ENCODE peak calls at places on chromosomes 4 and X, in seven cellular contexts. One of them, this sample, is unnamed.

GRCh38 chr4:86035688-86036087 is 324.2 kb downstream of the MAPK10 start:
- DNase-seq in CD8-positive, alpha-beta memory T cell: no peak
- DNase-seq in hepatocyte: no peak
- DNase-seq in SJSA1: peak; percentile 28
- DNase-seq in tibial nerve: no peak
- DNase-seq in pancreas: no peak
- DNase-seq in K562: no peak
- DNase-seq in this sample: no peak

GRCh38 chr4:28357985-28358384 is 1497.3 kb downstream of the STIM2 start:
- DNase-seq in tibial nerve: no peak
- DNase-seq in CD8-positive, alpha-beta memory T cell: no peak
- DNase-seq in pancreas: no peak
- DNase-seq in hepatocyte: peak; percentile 26
- DNase-seq in K562: no peak
- DNase-seq in SJSA1: no peak
- DNase-seq in this sample: no peak

GRCh38 chr4:135267148-135267878 is 1065.7 kb upstream of the PABPC4L start:
- DNase-seq in pancreas: no peak
- DNase-seq in tibial nerve: no peak
- DNase-seq in hepatocyte: no peak
- DNase-seq in SJSA1: no peak
- DNase-seq in K562: no peak
- DNase-seq in CD8-positive, alpha-beta memory T cell: no peak
- DNase-seq in this sample: no peak

GRCh38 chr4:100421356-100421978 is 96.4 kb downstream of the EMCN start:
- DNase-seq in tibial nerve: no peak
- DNase-seq in K562: no peak
- DNase-seq in hepatocyte: peak; percentile 29
- DNase-seq in SJSA1: peak; percentile 32
- DNase-seq in pancreas: no peak
- DNase-seq in CD8-positive, alpha-beta memory T cell: no peak
- DNase-seq in this sample: no peak

GRCh38 chrX:20513185-20513584 is 246.5 kb upstream of the RPS6KA3 start:
- DNase-seq in pancreas: no peak
- DNase-seq in hepatocyte: no peak
- DNase-seq in CD8-positive, alpha-beta memory T cell: no peak
- DNase-seq in SJSA1: no peak
- DNase-seq in K562: no peak
- DNase-seq in tibial nerve: no peak
- DNase-seq in this sample: no peak

GRCh38 chr4:41644288-41644914 is 104.1 kb downstream of the PHOX2B start:
- DNase-seq in tibial nerve: peak; percentile 69
- DNase-seq in CD8-positive, alpha-beta memory T cell: no peak
- DNase-seq in SJSA1: no peak
- DNase-seq in pancreas: peak; percentile 50
- DNase-seq in hepatocyte: peak; percentile 84
- DNase-seq in K562: peak; percentile 56
- DNase-seq in this sample: no peak

GRCh38 chr4:55409468-55410171 is 13.9 kb downstream of the TMEM165 start:
- DNase-seq in CD8-positive, alpha-beta memory T cell: no peak
- DNase-seq in pancreas: no peak
- DNase-seq in SJSA1: no peak
- DNase-seq in K562: no peak
- DNase-seq in hepatocyte: no peak
- DNase-seq in tibial nerve: no peak
- DNase-seq in this sample: no peak

GRCh38 chrX:41236629-41237028 is 97.3 kb upstream of the DDX3X start:
- DNase-seq in hepatocyte: no peak
- DNase-seq in tibial nerve: no peak
- DNase-seq in pancreas: no peak
- DNase-seq in SJSA1: no peak
- DNase-seq in CD8-positive, alpha-beta memory T cell: no peak
- DNase-seq in K562: no peak
- DNase-seq in this sample: no peak

GRCh38 chr4:183337833-183338232 is 15.6 kb upstream of the CLDN24 start:
- DNase-seq in tibial nerve: no peak
- DNase-seq in K562: no peak
- DNase-seq in hepatocyte: no peak
- DNase-seq in CD8-positive, alpha-beta memory T cell: no peak
- DNase-seq in SJSA1: no peak
- DNase-seq in pancreas: no peak
- DNase-seq in this sample: no peak

GRCh38 chr4:168629561-168629960 is 132.7 kb downstream of the PALLD start:
- DNase-seq in pancreas: no peak
- DNase-seq in SJSA1: no peak
- DNase-seq in K562: no peak
- DNase-seq in hepatocyte: no peak
- DNase-seq in CD8-positive, alpha-beta memory T cell: no peak
- DNase-seq in tibial nerve: no peak
- DNase-seq in this sample: no peak

GRCh38 chrX:132119283-132119682 is 8.5 kb downstream of the FRMD7 start:
- DNase-seq in SJSA1: no peak
- DNase-seq in tibial nerve: no peak
- DNase-seq in CD8-positive, alpha-beta memory T cell: no peak
- DNase-seq in K562: no peak
- DNase-seq in hepatocyte: no peak
- DNase-seq in pancreas: no peak
- DNase-seq in this sample: no peak

GRCh38 chrX:136541294-136541693 is 9.3 kb downstream of the VGLL1 start:
- DNase-seq in K562: no peak
- DNase-seq in pancreas: no peak
- DNase-seq in SJSA1: no peak
- DNase-seq in CD8-positive, alpha-beta memory T cell: no peak
- DNase-seq in tibial nerve: no peak
- DNase-seq in hepatocyte: peak; percentile 9
- DNase-seq in this sample: no peak

GRCh38 chr4:130640583-130640982 is 1544.6 kb downstream of the C4orf33 start:
- DNase-seq in SJSA1: no peak
- DNase-seq in hepatocyte: no peak
- DNase-seq in CD8-positive, alpha-beta memory T cell: no peak
- DNase-seq in tibial nerve: no peak
- DNase-seq in K562: no peak
- DNase-seq in pancreas: no peak
- DNase-seq in this sample: no peak

GRCh38 chrX:110167952-110168451 is 149.9 kb downstream of the AMMECR1 start:
- DNase-seq in hepatocyte: no peak
- DNase-seq in CD8-positive, alpha-beta memory T cell: peak; percentile 27
- DNase-seq in K562: peak; percentile 77
- DNase-seq in tibial nerve: no peak
- DNase-seq in SJSA1: no peak
- DNase-seq in pancreas: no peak
- DNase-seq in this sample: peak; percentile 41

GRCh38 chr4:20639346-20639745 is 60.9 kb upstream of the PACRGL start:
- DNase-seq in K562: no peak
- DNase-seq in hepatocyte: no peak
- DNase-seq in CD8-positive, alpha-beta memory T cell: no peak
- DNase-seq in tibial nerve: no peak
- DNase-seq in SJSA1: no peak
- DNase-seq in pancreas: no peak
- DNase-seq in this sample: no peak

GRCh38 chr4:35151816-35152572 is 1092.3 kb downstream of the ARAP2 start:
- DNase-seq in CD8-positive, alpha-beta memory T cell: no peak
- DNase-seq in SJSA1: no peak
- DNase-seq in tibial nerve: no peak
- DNase-seq in hepatocyte: peak; percentile 44
- DNase-seq in K562: peak; percentile 11
- DNase-seq in pancreas: no peak
- DNase-seq in this sample: no peak

GRCh38 chr4:168643083-168643795 is 146.4 kb downstream of the PALLD start:
- DNase-seq in K562: no peak
- DNase-seq in pancreas: no peak
- DNase-seq in CD8-positive, alpha-beta memory T cell: no peak
- DNase-seq in SJSA1: peak; percentile 41
- DNase-seq in tibial nerve: no peak
- DNase-seq in hepatocyte: no peak
- DNase-seq in this sample: no peak

GRCh38 chr4:24966076-24966475 is 53.2 kb upstream of the CCDC149 start:
- DNase-seq in CD8-positive, alpha-beta memory T cell: no peak
- DNase-seq in SJSA1: no peak
- DNase-seq in tibial nerve: no peak
- DNase-seq in K562: no peak
- DNase-seq in hepatocyte: no peak
- DNase-seq in pancreas: no peak
- DNase-seq in this sample: no peak

GRCh38 chr4:98624642-98625041 is 33.8 kb downstream of the TSPAN5 start:
- DNase-seq in SJSA1: no peak
- DNase-seq in CD8-positive, alpha-beta memory T cell: no peak
- DNase-seq in pancreas: no peak
- DNase-seq in K562: no peak
- DNase-seq in hepatocyte: no peak
- DNase-seq in tibial nerve: no peak
- DNase-seq in this sample: no peak
- H3K27ac ChIP-seq in SJSA1: no peak overlapping the region
- H3K27ac ChIP-seq in CD8-positive, alpha-beta memory T cell: no peak overlapping the region
- H3K27ac ChIP-seq in pancreas: no peak overlapping the region
- H3K27ac ChIP-seq in K562: no peak overlapping the region
- H3K27ac ChIP-seq in hepatocyte: no peak overlapping the region
- H3K27ac ChIP-seq in tibial nerve: no peak overlapping the region
- H3K27ac ChIP-seq in this sample: peak overlapping the region; percentile 36

GRCh38 chr4:139301143-139301820 is at the start of gene NAA15:
- DNase-seq in tibial nerve: peak; percentile 93
- DNase-seq in K562: peak; percentile 95
- DNase-seq in SJSA1: peak; percentile 97
- DNase-seq in hepatocyte: peak; percentile 99
- DNase-seq in CD8-positive, alpha-beta memory T cell: peak; percentile 98
- DNase-seq in pancreas: peak; percentile 98
- DNase-seq in this sample: peak; percentile 98

GRCh38 chr4:139297001-139297410 is 4.3 kb upstream of the NAA15 start:
- DNase-seq in CD8-positive, alpha-beta memory T cell: no peak
- DNase-seq in pancreas: no peak
- DNase-seq in SJSA1: no peak
- DNase-seq in tibial nerve: no peak
- DNase-seq in K562: no peak
- DNase-seq in hepatocyte: no peak
- DNase-seq in this sample: no peak

GRCh38 chr4:139300431-139301142 is 718 bp upstream of the NAA15 start:
- DNase-seq in SJSA1: no peak
- DNase-seq in CD8-positive, alpha-beta memory T cell: no peak
- DNase-seq in K562: no peak
- DNase-seq in hepatocyte: peak; percentile 68
- DNase-seq in pancreas: peak; percentile 22
- DNase-seq in tibial nerve: no peak
- DNase-seq in this sample: no peak

GRCh38 chr4:139301821-139302611 is at the start of gene NDUFC1:
- DNase-seq in SJSA1: peak; percentile 52
- DNase-seq in CD8-positive, alpha-beta memory T cell: peak; percentile 73
- DNase-seq in tibial nerve: peak; percentile 38
- DNase-seq in pancreas: peak; percentile 33
- DNase-seq in K562: peak; percentile 52
- DNase-seq in hepatocyte: peak; percentile 70
- DNase-seq in this sample: peak; percentile 69

GRCh38 chr4:139299536-139299935 is 1.8 kb upstream of the NAA15 start:
- DNase-seq in CD8-positive, alpha-beta memory T cell: no peak
- DNase-seq in SJSA1: no peak
- DNase-seq in pancreas: no peak
- DNase-seq in hepatocyte: no peak
- DNase-seq in tibial nerve: no peak
- DNase-seq in K562: no peak
- DNase-seq in this sample: no peak
- H3K4me3 ChIP-seq in CD8-positive, alpha-beta memory T cell: no peak overlapping the region
- H3K4me3 ChIP-seq in SJSA1: no peak overlapping the region
- H3K4me3 ChIP-seq in pancreas: no peak overlapping the region
- H3K4me3 ChIP-seq in hepatocyte: peak overlapping the region; percentile 63
- H3K4me3 ChIP-seq in tibial nerve: no peak overlapping the region
- H3K4me3 ChIP-seq in K562: peak overlapping the region; percentile 99
- H3K4me3 ChIP-seq in this sample: peak overlapping the region; percentile 96

GRCh38 chrX:264634-265455 is 16.3 kb upstream of the PLCXD1 start:
- DNase-seq in tibial nerve: no peak
- DNase-seq in SJSA1: no peak
- DNase-seq in K562: no peak
- DNase-seq in hepatocyte: peak; percentile 49
- DNase-seq in pancreas: no peak
- DNase-seq in CD8-positive, alpha-beta memory T cell: no peak
- DNase-seq in this sample: no peak
- H3K27ac ChIP-seq in tibial nerve: no peak overlapping the region
- H3K27ac ChIP-seq in SJSA1: no peak overlapping the region
- H3K27ac ChIP-seq in K562: no peak overlapping the region
- H3K27ac ChIP-seq in hepatocyte: no peak overlapping the region
- H3K27ac ChIP-seq in pancreas: no peak overlapping the region
- H3K27ac ChIP-seq in CD8-positive, alpha-beta memory T cell: no peak overlapping the region
- H3K27ac ChIP-seq in this sample: no peak overlapping the region

DNA sequence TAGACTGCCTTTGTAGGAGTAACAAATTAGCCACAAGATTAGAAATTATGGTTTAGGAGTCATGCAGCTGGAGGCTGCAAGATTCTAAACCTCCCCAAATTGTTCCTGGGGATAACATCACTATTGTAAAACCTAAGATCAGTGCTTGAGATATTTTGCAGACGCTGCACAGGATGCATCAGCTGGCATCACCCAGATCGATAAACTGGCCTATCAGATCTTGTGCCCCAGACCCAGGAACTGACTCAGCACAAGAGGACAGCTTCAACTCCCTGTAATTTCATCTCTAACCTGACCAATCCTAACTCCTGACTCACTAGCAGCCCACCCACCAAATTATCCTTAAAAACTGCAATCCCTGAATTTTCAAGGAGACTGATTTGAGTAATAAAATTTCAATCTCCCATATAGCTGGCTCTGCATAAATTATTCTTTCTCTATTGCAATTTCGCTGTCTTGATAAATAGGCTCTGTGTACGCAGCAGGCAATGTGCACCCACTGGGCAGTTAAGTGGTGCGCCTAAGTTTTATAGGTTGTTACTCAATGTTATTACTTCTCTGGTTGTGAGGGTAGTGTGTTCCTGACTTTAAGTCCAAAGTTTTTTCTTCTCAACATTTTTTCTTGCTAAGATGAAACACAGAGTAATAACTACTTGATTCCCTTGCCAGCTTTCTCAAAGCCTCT is 312.2 kb upstream of the DKK2 start:
- DNase-seq in pancreas: no peak
- DNase-seq in hepatocyte: no peak
- DNase-seq in SJSA1: no peak
- DNase-seq in CD8-positive, alpha-beta memory T cell: no peak
- DNase-seq in tibial nerve: no peak
- DNase-seq in K562: no peak
- DNase-seq in this sample: no peak
- H3K4me3 ChIP-seq in pancreas: no peak overlapping the region
- H3K4me3 ChIP-seq in hepatocyte: no peak overlapping the region
- H3K4me3 ChIP-seq in SJSA1: no peak overlapping the region
- H3K4me3 ChIP-seq in CD8-positive, alpha-beta memory T cell: no peak overlapping the region
- H3K4me3 ChIP-seq in tibial nerve: no peak overlapping the region
- H3K4me3 ChIP-seq in K562: no peak overlapping the region
- H3K4me3 ChIP-seq in this sample: no peak overlapping the region

This sample was measured in CD4-positive, CD25-positive, alpha-beta regulatory T cell.